ENCODE peak calls at places on chromosomes 6 and 20, in ten cellular contexts. I is NCI-H510A treated with DMSO at 0.1 percent for 48 hours; T is fibroblast of lung; Q is HS-5; F is effector memory CD8-positive, alpha-beta T cell; V is posterior vena cava; A is stomach; U is cerebellum; B is effector memory CD4-positive, alpha-beta T cell; N is activated CD8-positive, alpha-beta memory T cell treated with anti-CD3 and anti-CD28 coated beads for 24 hours. Z is an unnamed sample.

GRCh38 chr6:111565316-111566221 is 40.1 kb downstream of the TRAF3IP2 start:
- DNase-seq in I (peak), F (peak), V (no peak), U (no peak), B (no peak), A (no peak), Q (no peak), T (no peak), N (no peak), Z (no peak)

GRCh38 chr6:143059616-143060353 is 904 bp upstream of the AIG1 start:
- DNase-seq in T (peak), A (no peak), N (no peak), F (no peak), I (peak), Q (peak), V (no peak), B (no peak), U (peak), Z (no peak)

GRCh38 chr6:36625161-36625919 is 31.2 kb downstream of the SRSF3 start:
- DNase-seq in V (peak), U (no peak), A (peak), Q (no peak), F (no peak), T (peak), N (no peak), B (no peak), I (peak), Z (no peak)

GRCh38 chr20:42219005-42219404 is 600.8 kb upstream of the CHD6 start:
- DNase-seq in U (no peak), T (no peak), V (no peak), I (peak), B (no peak), Q (no peak), F (no peak), N (no peak), A (no peak), Z (no peak)

GRCh38 chr6:52361347-52361944 is 505 bp upstream of the PAQR8 start:
- DNase-seq in N (no peak), A (no peak), Q (no peak), B (peak), F (no peak), U (peak), I (no peak), T (peak), V (no peak), Z (no peak)

GRCh38 chr6:21590345-21590744 is 3.2 kb upstream of the SOX4 start:
- DNase-seq in V (no peak), N (no peak), I (no peak), B (no peak), A (no peak), U (no peak), F (no peak), Q (no peak), T (no peak), Z (no peak)

GRCh38 chr6:107308676-107309075 is 150.7 kb downstream of the PDSS2 start:
- DNase-seq in I (no peak), U (no peak), A (no peak), T (no peak), F (no peak), Q (no peak), N (no peak), B (no peak), V (no peak), Z (no peak)

GRCh38 chr6:693737-694038 is 749 bp upstream of the EXOC2 start:
- DNase-seq in N (no peak), U (no peak), T (no peak), V (peak), F (no peak), A (no peak), B (no peak), Q (no peak), I (no peak), Z (no peak)

GRCh38 chr20:38112249-38112942 is 52.7 kb downstream of the TGM2 start:
- DNase-seq in A (no peak), V (no peak), N (no peak), B (no peak), Q (no peak), F (no peak), T (no peak), I (no peak), U (no peak), Z (peak)

GRCh38 chr6:86192123-86192522 is 549.4 kb upstream of the SYNCRIP start:
- DNase-seq in F (no peak), A (no peak), T (no peak), U (no peak), N (no peak), V (no peak), Q (no peak), I (no peak), B (no peak), Z (no peak)